ENCODE peak calls at places on chromosome 4, in five cellular contexts. V is choroid plexus epithelial cell, R is ascending aorta, T is uterus, Y is HCT116. N is an unnamed sample.

GRCh38 chr4:134126955-134127354 is 74.6 kb downstream of the PABPC4L start:
- DNase-seq in V (no peak), R (no peak), T (no peak), Y (no peak), N (no peak)

GRCh38 chr4:45985038-45985437 is 138.8 kb downstream of the GABRG1 start:
- DNase-seq in V (no peak), R (no peak), T (no peak), Y (no peak), N (no peak)

GRCh38 chr4:71052034-71052433 is 58.6 kb downstream of the DCK start:
- DNase-seq in V (no peak), R (no peak), T (no peak), Y (no peak), N (no peak)

GRCh38 chr4:77045490-77045889 is 30.3 kb downstream of the CCNI start:
- DNase-seq in V (peak; percentile 59), R (no peak), T (no peak), Y (no peak), N (no peak)

GRCh38 chr4:115609631-115610030 is 496.2 kb upstream of the NDST4 start:
- DNase-seq in V (no peak), R (no peak), T (no peak), Y (no peak), N (no peak)

GRCh38 chr4:24422644-24423043 is 161.7 kb downstream of the DHX15 start:
- DNase-seq in V (no peak), R (no peak), T (no peak), Y (no peak), N (no peak)

GRCh38 chr4:67036791-67037190 is 508.5 kb downstream of the CENPC start:
- DNase-seq in V (no peak), R (no peak), T (no peak), Y (no peak), N (no peak)

GRCh38 chr4:156677136-156677535 is 294.5 kb downstream of the PDGFC start:
- DNase-seq in V (peak; percentile 71), R (no peak), T (no peak), Y (peak; percentile 64), N (no peak)

GRCh38 chr4:132691668-132692067 is 457.4 kb upstream of the PCDH10 start:
- DNase-seq in V (no peak), R (no peak), T (no peak), Y (no peak), N (no peak)

GRCh38 chr4:108168672-108169562 is at the start of gene LEF1:
- DNase-seq in V (peak; percentile 47), R (no peak), T (no peak), Y (no peak), N (no peak)
- TF ChIP-seq CTCF in V (no peak), R (no peak), T (no peak), Y (no peak), N (no peak)

DNA sequence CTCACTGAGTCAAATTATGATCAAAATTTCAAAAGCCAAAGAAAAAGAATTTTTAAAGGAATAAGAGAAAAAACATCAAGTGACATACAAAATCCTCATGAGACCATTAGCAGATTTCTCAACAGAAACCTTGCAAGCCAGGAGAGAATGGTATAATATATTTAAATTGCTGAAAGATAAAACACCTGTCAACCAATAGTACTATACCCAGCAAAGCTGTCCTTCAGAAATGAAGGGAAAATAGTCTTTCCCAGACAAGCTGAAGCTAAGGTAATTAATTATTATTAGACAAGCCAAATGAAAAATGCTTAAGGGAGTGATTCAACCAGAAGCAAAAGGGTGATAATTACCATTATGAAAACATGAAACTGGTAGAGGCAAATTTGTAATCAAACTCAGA is 104.2 kb upstream of the TET2 start:
- DNase-seq in V (no peak), R (no peak), T (no peak), Y (no peak), N (no peak)
- TF ChIP-seq CTCF in V (no peak), R (no peak), T (no peak), Y (no peak), N (no peak)

DNA sequence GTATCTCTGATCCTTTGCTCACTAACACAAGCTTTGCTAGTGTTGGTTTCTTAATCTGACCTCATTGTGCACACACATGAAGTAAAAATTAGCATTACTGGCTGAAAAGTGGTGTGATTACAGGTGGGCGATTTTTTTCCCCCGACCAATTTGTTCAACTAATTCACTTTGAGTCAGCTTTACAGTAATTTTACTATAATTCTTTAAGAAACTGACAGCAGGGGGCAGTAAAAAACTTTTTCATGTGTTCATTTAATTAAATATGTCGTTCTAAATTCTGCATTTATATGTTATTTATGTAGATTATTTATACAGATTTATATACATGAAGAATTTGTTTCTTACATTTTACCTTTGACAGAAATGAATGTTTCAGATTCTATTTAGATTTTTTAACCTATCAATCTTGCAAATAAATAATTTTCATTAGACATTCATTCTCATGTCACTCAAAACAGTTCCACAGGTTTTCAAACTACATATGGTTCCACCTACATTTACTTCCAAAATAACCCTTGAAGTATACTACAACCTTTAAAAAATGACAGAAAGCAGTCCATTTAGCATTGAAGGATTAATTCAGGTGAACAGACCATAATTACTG is 17.5 kb downstream of the PALLD start:
- DNase-seq in V (peak; percentile 65), R (no peak), T (no peak), Y (no peak), N (no peak)
- TF ChIP-seq CTCF in V (peak; percentile 40), R (peak; percentile 3), T (peak; percentile 37), Y (peak; percentile 45), N (no peak)

DNA sequence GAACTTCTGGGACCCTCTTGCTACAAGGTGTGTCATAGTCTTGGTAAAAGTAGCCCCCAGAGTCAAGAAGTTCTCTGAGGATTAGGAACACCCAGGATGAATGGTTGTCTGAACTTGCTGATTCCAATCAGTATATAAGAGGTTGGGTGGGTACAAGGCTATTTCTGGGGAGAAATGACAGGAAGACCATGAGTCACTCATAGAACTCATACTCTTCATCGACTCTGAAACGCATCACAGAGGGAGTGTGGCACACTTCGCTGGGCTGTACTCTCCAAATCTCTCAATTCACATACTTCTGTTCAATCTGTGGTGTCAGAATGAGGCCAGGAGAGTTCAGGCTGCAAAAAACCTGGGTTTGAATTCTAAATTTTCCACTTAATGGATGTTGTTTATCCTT is 193.2 kb upstream of the LEF1 start:
- DNase-seq in V (no peak), R (no peak), T (no peak), Y (no peak), N (no peak)
- TF ChIP-seq CTCF in V (no peak), R (no peak), T (no peak), Y (no peak), N (no peak)